ENCODE peak calls at places on chromosomes 5 and 9, in four cellular contexts. Z is GM23248, L is upper lobe of right lung, T is aorta. C is an unnamed sample.
A peak's percentile ranks its signal among the peaks of the same experiment; 100 is the strongest.

GRCh38 chr5:88675758-88676636 is 207.0 kb downstream of the MEF2C start:
- DNase-seq in Z (peak; percentile 63), L (peak; percentile 66), T (peak; percentile 73), C (no peak)

GRCh38 chr5:9047932-9048331 is 497.9 kb downstream of the SEMA5A start:
- DNase-seq in T (no peak), Z (no peak), L (no peak), C (no peak)

GRCh38 chr9:16526380-16526779 is 344.1 kb downstream of the BNC2 start:
- DNase-seq in T (no peak), L (no peak), Z (peak; percentile 89), C (no peak)

GRCh38 chr5:126799780-126800179 is 22.8 kb downstream of the LMNB1 start:
- DNase-seq in T (no peak), Z (no peak), L (no peak), C (no peak)

GRCh38 chr9:14396171-14396570 is 82.2 kb upstream of the NFIB start:
- DNase-seq in T (no peak), Z (no peak), L (no peak), C (no peak)

GRCh38 chr9:90219548-90220118 is 423.0 kb downstream of the DIRAS2 start:
- DNase-seq in T (no peak), Z (peak; percentile 0), L (peak; percentile 73), C (no peak)

GRCh38 chr9:130938652-130939404 is at the start of gene FIBCD1:
- DNase-seq in Z (peak; percentile 71), L (no peak), T (no peak), C (no peak)

GRCh38 chr9:111036946-111037743 is 1.1 kb downstream of the LPAR1 start:
- DNase-seq in Z (peak; percentile 69), L (no peak), T (no peak), C (no peak)

GRCh38 chr9:99873531-99873930 is 32.9 kb upstream of the STX17 start:
- DNase-seq in L (no peak), Z (peak; percentile 94), T (no peak), C (no peak)

GRCh38 chr9:87270241-87271234 is 227.1 kb upstream of the DAPK1 start:
- DNase-seq in Z (peak; percentile 71), L (no peak), T (no peak), C (no peak)

GRCh38 chr9:93143830-93144530 is 9.9 kb upstream of the NINJ1 start:
- DNase-seq in Z (peak; percentile 34), L (no peak), T (peak; percentile 81), C (peak; percentile 77)

GRCh38 chr9:15522130-15522755 is 11.5 kb upstream of the PSIP1 start:
- DNase-seq in L (no peak), T (no peak), Z (no peak), C (no peak)

GRCh38 chr9:97560851-97561250 is 59.4 kb downstream of the TMOD1 start:
- DNase-seq in Z (no peak), L (peak; percentile 26), T (no peak), C (no peak)

GRCh38 chr5:133581918-133582317 is 30.4 kb downstream of the FSTL4 start:
- DNase-seq in L (no peak), Z (no peak), T (no peak), C (no peak)

GRCh38 chr9:135245482-135246247 is 158.2 kb downstream of the OLFM1 start:
- DNase-seq in L (peak; percentile 38), T (peak; percentile 54), Z (no peak), C (no peak)

DNA sequence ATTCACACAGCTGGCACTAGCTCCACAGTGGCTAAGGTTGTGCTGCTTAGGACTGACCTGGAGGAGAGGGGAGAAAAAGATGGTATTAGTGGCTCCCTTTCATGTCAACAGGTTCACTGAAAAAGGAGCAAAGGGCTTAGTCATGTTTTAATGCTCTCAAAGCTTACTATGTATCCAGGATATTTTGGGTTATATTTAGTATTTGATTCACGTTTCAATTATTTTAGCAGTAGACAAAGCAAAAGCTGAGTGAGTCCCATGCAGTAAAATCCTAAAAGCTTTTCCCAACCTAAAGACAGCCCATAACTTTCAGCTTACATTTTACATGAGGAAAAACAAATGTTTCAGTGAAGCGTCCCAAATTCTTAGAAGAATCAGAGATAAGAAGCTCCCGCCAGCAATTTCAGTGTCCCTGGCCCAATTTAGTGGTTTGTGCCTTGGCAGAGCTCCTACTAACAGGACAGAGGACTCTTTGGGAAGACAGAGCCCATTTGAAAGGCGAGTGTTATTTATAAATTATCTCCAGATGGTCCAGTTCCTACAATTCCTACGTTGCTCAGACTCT is 224.8 kb upstream of the ANKRD55 start:
- DNase-seq in T (no peak), L (no peak), Z (peak; percentile 84), C (no peak)
- H3K4me3 ChIP-seq in T (no peak overlapping the region), L (no peak overlapping the region), Z (peak overlapping the region; percentile 40), C (no peak overlapping the region)

DNA sequence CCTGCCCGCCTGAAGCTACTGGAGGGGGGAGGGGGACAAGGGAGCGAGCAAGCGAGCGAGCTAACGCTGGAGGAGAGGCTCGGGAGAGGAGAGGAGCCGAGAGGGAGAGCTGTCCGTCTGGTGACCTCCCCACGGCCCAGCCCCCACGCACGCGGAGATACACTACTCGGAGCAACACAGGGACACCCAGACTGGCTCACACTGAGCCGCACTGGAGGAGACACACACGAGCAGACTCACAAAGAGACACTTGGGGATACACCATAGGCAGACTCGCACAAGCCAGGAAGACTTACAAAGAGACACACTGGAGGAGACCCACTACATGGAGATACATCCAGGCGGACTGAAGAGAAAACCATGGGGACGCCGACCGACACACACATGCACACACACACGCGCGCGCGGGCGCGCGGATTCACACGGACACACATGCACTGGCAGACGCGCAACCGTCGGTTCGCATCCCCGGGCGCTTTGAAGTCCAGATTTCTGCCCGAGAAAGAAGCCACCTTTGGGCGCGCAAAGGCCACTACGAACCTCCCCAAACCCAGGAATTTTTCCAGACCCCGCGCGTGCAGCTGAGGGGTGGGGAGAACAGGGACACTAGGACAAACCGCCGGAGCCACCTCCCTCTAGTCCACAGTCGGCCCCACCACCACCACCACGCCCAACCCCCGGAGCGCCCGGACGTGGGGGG is 703 bp downstream of the CNTFR start:
- DNase-seq in L (no peak), T (no peak), Z (no peak), C (no peak)
- H3K4me3 ChIP-seq in L (peak overlapping the region; percentile 41), T (no peak overlapping the region), Z (no peak overlapping the region), C (peak overlapping the region; percentile 50)

DNA sequence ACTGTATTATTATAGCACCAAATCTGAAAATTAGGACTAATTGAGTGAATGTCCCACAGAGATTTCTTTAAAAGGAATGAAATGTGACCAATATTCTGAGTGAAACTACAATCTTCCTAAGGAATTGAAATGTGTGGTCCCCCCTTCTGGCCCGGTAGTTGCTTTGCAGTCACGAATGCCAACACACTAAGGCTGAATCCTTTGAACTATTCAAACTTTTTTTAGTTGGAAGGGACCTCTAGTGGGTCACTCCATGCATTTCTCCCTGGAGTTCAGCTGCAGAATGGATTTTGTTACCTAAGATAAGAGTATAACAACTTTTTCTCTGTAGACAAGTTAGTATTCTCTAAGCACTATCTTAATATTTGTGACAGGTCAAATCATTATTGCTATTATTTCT is 2.8 kb downstream of the CDH6 start:
- DNase-seq in T (no peak), Z (peak; percentile 10), L (no peak), C (no peak)
- H3K4me3 ChIP-seq in T (no peak overlapping the region), Z (no peak overlapping the region), L (no peak overlapping the region), C (no peak overlapping the region)

DNA sequence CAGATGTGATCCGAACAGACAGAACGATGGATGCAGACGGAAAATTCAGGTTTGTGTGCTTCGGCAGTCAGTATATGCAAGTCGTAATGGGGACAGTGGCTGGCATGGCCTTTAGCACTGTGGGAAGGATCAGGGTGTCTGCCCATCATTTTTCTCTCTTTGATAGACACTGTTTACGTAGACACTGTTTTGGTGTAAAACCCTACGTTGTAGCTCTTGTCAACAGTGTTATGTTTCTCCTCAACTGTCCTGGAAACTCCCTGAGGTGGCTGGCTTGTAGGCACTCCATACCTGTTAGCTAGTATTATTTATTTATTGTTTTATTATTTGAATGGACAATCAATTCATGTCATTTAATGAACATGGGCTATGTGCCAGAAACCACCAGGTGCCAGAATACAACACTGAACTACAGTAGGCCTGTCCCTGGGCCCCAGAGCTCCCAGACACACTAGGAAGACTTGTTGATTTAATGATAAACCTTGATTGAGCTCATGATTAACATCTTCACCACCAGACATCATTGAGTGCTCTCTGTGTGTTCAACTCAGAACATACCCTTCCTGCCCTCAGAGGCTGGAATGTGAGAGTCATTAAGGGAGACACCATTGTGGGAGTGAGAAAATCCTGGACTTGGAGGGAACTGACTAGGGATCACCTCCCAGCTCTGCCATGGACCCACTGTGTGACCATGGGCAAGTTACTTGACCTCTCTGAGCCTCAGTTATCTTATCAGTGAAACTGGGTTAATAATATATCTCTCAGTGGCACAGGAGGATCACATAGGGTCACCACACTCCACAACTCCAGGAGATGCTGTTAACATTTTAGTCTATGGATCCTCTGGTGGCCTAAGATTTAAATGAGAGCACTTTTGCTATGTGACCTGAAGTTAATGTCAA is 19.3 kb downstream of the IRF1 start:
- DNase-seq in L (peak; percentile 18), Z (no peak), T (no peak), C (no peak)
- H3K4me3 ChIP-seq in L (no peak overlapping the region), Z (no peak overlapping the region), T (no peak overlapping the region), C (no peak overlapping the region)

GRCh38 chr5:139745800-139746690 is 49.6 kb upstream of the PSD2 start:
- DNase-seq in T (peak; percentile 87), L (no peak), Z (peak; percentile 89), C (peak; percentile 64)
- H3K4me3 ChIP-seq in T (peak overlapping the region; percentile 18), L (peak overlapping the region; percentile 44), Z (peak overlapping the region; percentile 68), C (peak overlapping the region; percentile 36)

GRCh38 chr9:126612813-126613641 is 701 bp upstream of the LMX1B start:
- DNase-seq in T (peak; percentile 69), Z (peak; percentile 31), L (peak; percentile 64), C (no peak)
- H3K4me3 ChIP-seq in T (peak overlapping the region; percentile 14), Z (no peak overlapping the region), L (peak overlapping the region; percentile 14), C (peak overlapping the region; percentile 84)

GRCh38 chr9:38226491-38226951 is 157.5 kb upstream of the SHB start:
- DNase-seq in Z (peak; percentile 5), L (peak; percentile 52), T (no peak), C (no peak)
- H3K4me3 ChIP-seq in Z (no peak overlapping the region), L (no peak overlapping the region), T (no peak overlapping the region), C (no peak overlapping the region)

GRCh38 chr5:177364159-177364962 is 6.6 kb downstream of the RGS14 start:
- DNase-seq in Z (peak; percentile 45), T (no peak), L (no peak), C (no peak)
- H3K4me3 ChIP-seq in Z (no peak overlapping the region), T (no peak overlapping the region), L (no peak overlapping the region), C (no peak overlapping the region)

C was measured in breast epithelium.